ENCODE peak calls at places on chromosomes 5 and 9, in nine cellular contexts. O, R, P, L, E, X, T, U and I are unnamed samples.

GRCh38 chr5:148805323-148806290 is 20.8 kb upstream of the ADRB2 start:
- DNase-seq in X (peak; percentile 66), R (no peak), E (peak; percentile 18), L (peak; percentile 70), P (peak; percentile 14), U (no peak), O (no peak), T (no peak), I (no peak)

GRCh38 chr5:180208038-180208434 is 975 bp downstream of the RASGEF1C start:
- DNase-seq in P (no peak), R (no peak), E (no peak), L (no peak), O (no peak), T (no peak), X (no peak), U (no peak), I (no peak)

GRCh38 chr5:113081881-113082546 is 105.4 kb downstream of the DCP2 start:
- DNase-seq in P (no peak), X (no peak), L (no peak), E (no peak), T (no peak), O (no peak), U (no peak), R (no peak), I (no peak)

GRCh38 chr9:74245871-74246552 is 251.1 kb upstream of the RORB start:
- DNase-seq in R (no peak), L (no peak), O (no peak), P (no peak), X (no peak), E (no peak), T (no peak), U (no peak), I (no peak)

GRCh38 chr9:129574911-129575574 is 45.9 kb downstream of the C9orf50 start:
- DNase-seq in P (no peak), R (no peak), O (no peak), T (no peak), X (no peak), E (no peak), L (no peak), U (no peak), I (no peak)

GRCh38 chr5:139147743-139148079 is 50.5 kb downstream of the SIL1 start:
- DNase-seq in E (no peak), R (no peak), T (no peak), X (peak; percentile 59), O (no peak), L (peak; percentile 61), P (no peak), U (peak; percentile 74), I (peak; percentile 88)

GRCh38 chr5:57452885-57453284 is 29.7 kb downstream of the ACTBL2 start:
- DNase-seq in T (no peak), X (no peak), E (no peak), O (no peak), L (no peak), P (no peak), U (no peak), R (no peak), I (no peak)

GRCh38 chr9:114108016-114108833 is 9.1 kb upstream of the KIF12 start:
- DNase-seq in E (peak; percentile 54), T (peak; percentile 33), O (no peak), L (peak; percentile 77), P (peak; percentile 67), X (peak; percentile 82), R (peak; percentile 87), U (peak; percentile 64), I (peak; percentile 93)

GRCh38 chr9:123550797-123551196 is 194.8 kb downstream of the CRB2 start:
- DNase-seq in O (no peak), L (no peak), T (no peak), P (no peak), R (no peak), X (no peak), E (no peak), U (peak; percentile 7), I (no peak)

GRCh38 chr5:15621094-15621493 is 121.1 kb downstream of the FBXL7 start:
- DNase-seq in R (no peak), O (no peak), T (no peak), U (no peak), E (no peak), P (no peak), L (no peak), X (no peak), I (no peak)

GRCh38 chr9:7363777-7364477 is 435.7 kb downstream of the DMAC1 start:
- DNase-seq in P (no peak), O (no peak), T (no peak), E (no peak), X (no peak), L (no peak), U (no peak), R (no peak), I (no peak)

GRCh38 chr5:143401846-143402463 is 1.5 kb downstream of the NR3C1 start:
- DNase-seq in X (no peak), L (no peak), R (no peak), T (no peak), O (no peak), E (no peak), P (no peak), U (peak; percentile 15), I (no peak)

GRCh38 chr9:109918359-109919163 is 138.6 kb downstream of the PALM2AKAP2 start:
- DNase-seq in T (peak; percentile 28), R (peak; percentile 68), E (no peak), U (peak; percentile 41), X (no peak), P (peak; percentile 53), O (no peak), L (no peak), I (no peak)

GRCh38 chr9:69946800-69947437 is 96.7 kb upstream of the MAMDC2 start:
- DNase-seq in T (no peak), O (no peak), X (no peak), P (no peak), R (no peak), L (no peak), U (no peak), E (no peak), I (no peak)